ENCODE peak calls at places on chromosomes 6 and 20, in ten cellular contexts. One of them, this sample, is unnamed. For H3K36me3, the result is how much of the 10 kb centered on the place peaks cover.

GRCh38 chr6:169269180-169270076 is 15.8 kb upstream of the THBS2 start:
- DNase-seq in esophagus muscularis mucosa: peak
- DNase-seq in fibroblast of lung: peak
- DNase-seq in right lobe of liver: no peak
- DNase-seq in ovary: peak
- DNase-seq in pancreas: no peak
- DNase-seq in H1: no peak
- DNase-seq in psoas muscle: peak
- DNase-seq in heart left ventricle: peak
- DNase-seq in tibial artery: peak
- DNase-seq in this sample: peak

GRCh38 chr6:42337985-42338572 is 113.6 kb downstream of the TRERF1 start:
- DNase-seq in esophagus muscularis mucosa: no peak
- DNase-seq in fibroblast of lung: no peak
- DNase-seq in right lobe of liver: no peak
- DNase-seq in ovary: no peak
- DNase-seq in pancreas: no peak
- DNase-seq in H1: no peak
- DNase-seq in psoas muscle: no peak
- DNase-seq in heart left ventricle: no peak
- DNase-seq in tibial artery: no peak
- DNase-seq in this sample: no peak

GRCh38 chr6:159107451-159108260 is 61.5 kb upstream of the FNDC1 start:
- DNase-seq in esophagus muscularis mucosa: no peak
- DNase-seq in fibroblast of lung: no peak
- DNase-seq in right lobe of liver: no peak
- DNase-seq in ovary: no peak
- DNase-seq in pancreas: no peak
- DNase-seq in H1: peak
- DNase-seq in psoas muscle: no peak
- DNase-seq in heart left ventricle: no peak
- DNase-seq in tibial artery: no peak
- DNase-seq in this sample: no peak

GRCh38 chr6:150667977-150668716 is 68.5 kb downstream of the PLEKHG1 start:
- DNase-seq in esophagus muscularis mucosa: no peak
- DNase-seq in fibroblast of lung: peak
- DNase-seq in right lobe of liver: peak
- DNase-seq in ovary: peak
- DNase-seq in pancreas: peak
- DNase-seq in H1: no peak
- DNase-seq in psoas muscle: peak
- DNase-seq in heart left ventricle: peak
- DNase-seq in tibial artery: peak
- DNase-seq in this sample: peak

GRCh38 chr6:26155066-26155925 is 68.1 kb downstream of the HFE start:
- DNase-seq in esophagus muscularis mucosa: no peak
- DNase-seq in fibroblast of lung: no peak
- DNase-seq in right lobe of liver: no peak
- DNase-seq in ovary: peak
- DNase-seq in pancreas: no peak
- DNase-seq in H1: no peak
- DNase-seq in psoas muscle: peak
- DNase-seq in heart left ventricle: peak
- DNase-seq in tibial artery: peak
- DNase-seq in this sample: no peak

GRCh38 chr6:116287668-116288282 is 8.0 kb upstream of the TSPYL1 start:
- DNase-seq in esophagus muscularis mucosa: no peak
- DNase-seq in fibroblast of lung: peak
- DNase-seq in right lobe of liver: no peak
- DNase-seq in ovary: no peak
- DNase-seq in pancreas: no peak
- DNase-seq in H1: no peak
- DNase-seq in psoas muscle: no peak
- DNase-seq in heart left ventricle: no peak
- DNase-seq in tibial artery: no peak
- DNase-seq in this sample: no peak

GRCh38 chr20:14055127-14055742 is 59.9 kb downstream of the MACROD2 start:
- DNase-seq in esophagus muscularis mucosa: no peak
- DNase-seq in fibroblast of lung: peak
- DNase-seq in right lobe of liver: no peak
- DNase-seq in ovary: peak
- DNase-seq in pancreas: no peak
- DNase-seq in H1: no peak
- DNase-seq in psoas muscle: no peak
- DNase-seq in heart left ventricle: no peak
- DNase-seq in tibial artery: no peak
- DNase-seq in this sample: no peak

GRCh38 chr6:17417817-17418216 is 24.4 kb downstream of the CAP2 start:
- DNase-seq in esophagus muscularis mucosa: no peak
- DNase-seq in fibroblast of lung: peak
- DNase-seq in right lobe of liver: no peak
- DNase-seq in ovary: no peak
- DNase-seq in pancreas: no peak
- DNase-seq in H1: no peak
- DNase-seq in psoas muscle: no peak
- DNase-seq in heart left ventricle: no peak
- DNase-seq in tibial artery: no peak
- DNase-seq in this sample: no peak

GRCh38 chr6:92121228-92121627 is 1298.1 kb downstream of the EPHA7 start:
- DNase-seq in esophagus muscularis mucosa: no peak
- DNase-seq in fibroblast of lung: no peak
- DNase-seq in right lobe of liver: no peak
- DNase-seq in ovary: no peak
- DNase-seq in pancreas: no peak
- DNase-seq in H1: no peak
- DNase-seq in psoas muscle: no peak
- DNase-seq in heart left ventricle: no peak
- DNase-seq in tibial artery: no peak
- DNase-seq in this sample: no peak

GRCh38 chr6:167549187-167549586 is 224.3 kb downstream of the TTLL2 start:
- DNase-seq in esophagus muscularis mucosa: no peak
- DNase-seq in fibroblast of lung: no peak
- DNase-seq in right lobe of liver: no peak
- DNase-seq in ovary: no peak
- DNase-seq in pancreas: no peak
- DNase-seq in H1: no peak
- DNase-seq in psoas muscle: no peak
- DNase-seq in heart left ventricle: no peak
- DNase-seq in tibial artery: peak
- DNase-seq in this sample: no peak

GRCh38 chr20:47293524-47294157 is 62.9 kb downstream of the ZMYND8 start:
- DNase-seq in esophagus muscularis mucosa: no peak
- DNase-seq in fibroblast of lung: no peak
- DNase-seq in right lobe of liver: no peak
- DNase-seq in ovary: no peak
- DNase-seq in pancreas: no peak
- DNase-seq in H1: no peak
- DNase-seq in psoas muscle: no peak
- DNase-seq in heart left ventricle: no peak
- DNase-seq in tibial artery: no peak
- DNase-seq in this sample: peak

GRCh38 chr20:10576411-10576810 is 97.4 kb downstream of the JAG1 start:
- DNase-seq in esophagus muscularis mucosa: no peak
- DNase-seq in fibroblast of lung: no peak
- DNase-seq in right lobe of liver: no peak
- DNase-seq in ovary: no peak
- DNase-seq in pancreas: no peak
- DNase-seq in H1: no peak
- DNase-seq in psoas muscle: no peak
- DNase-seq in heart left ventricle: no peak
- DNase-seq in tibial artery: no peak
- DNase-seq in this sample: no peak

GRCh38 chr20:45969712-45970634 is 2.0 kb downstream of the ZNF335 start:
- DNase-seq in esophagus muscularis mucosa: no peak
- DNase-seq in fibroblast of lung: peak
- DNase-seq in right lobe of liver: peak
- DNase-seq in ovary: peak
- DNase-seq in pancreas: no peak
- DNase-seq in H1: no peak
- DNase-seq in psoas muscle: no peak
- DNase-seq in heart left ventricle: peak
- DNase-seq in tibial artery: no peak
- DNase-seq in this sample: no peak

GRCh38 chr20:45970646-45971424 is 1.2 kb downstream of the ZNF335 start:
- DNase-seq in esophagus muscularis mucosa: no peak
- DNase-seq in fibroblast of lung: peak
- DNase-seq in right lobe of liver: no peak
- DNase-seq in ovary: peak
- DNase-seq in pancreas: no peak
- DNase-seq in H1: no peak
- DNase-seq in psoas muscle: peak
- DNase-seq in heart left ventricle: peak
- DNase-seq in tibial artery: no peak
- DNase-seq in this sample: no peak

GRCh38 chr20:45967551-45968080 is 4.4 kb downstream of the ZNF335 start:
- DNase-seq in esophagus muscularis mucosa: no peak
- DNase-seq in fibroblast of lung: no peak
- DNase-seq in right lobe of liver: peak
- DNase-seq in ovary: peak
- DNase-seq in pancreas: no peak
- DNase-seq in H1: no peak
- DNase-seq in psoas muscle: no peak
- DNase-seq in heart left ventricle: no peak
- DNase-seq in tibial artery: no peak
- DNase-seq in this sample: no peak

GRCh38 chr20:45968081-45968671 is 3.8 kb downstream of the ZNF335 start:
- DNase-seq in esophagus muscularis mucosa: no peak
- DNase-seq in fibroblast of lung: no peak
- DNase-seq in right lobe of liver: peak
- DNase-seq in ovary: peak
- DNase-seq in pancreas: no peak
- DNase-seq in H1: no peak
- DNase-seq in psoas muscle: no peak
- DNase-seq in heart left ventricle: no peak
- DNase-seq in tibial artery: no peak
- DNase-seq in this sample: no peak

DNA sequence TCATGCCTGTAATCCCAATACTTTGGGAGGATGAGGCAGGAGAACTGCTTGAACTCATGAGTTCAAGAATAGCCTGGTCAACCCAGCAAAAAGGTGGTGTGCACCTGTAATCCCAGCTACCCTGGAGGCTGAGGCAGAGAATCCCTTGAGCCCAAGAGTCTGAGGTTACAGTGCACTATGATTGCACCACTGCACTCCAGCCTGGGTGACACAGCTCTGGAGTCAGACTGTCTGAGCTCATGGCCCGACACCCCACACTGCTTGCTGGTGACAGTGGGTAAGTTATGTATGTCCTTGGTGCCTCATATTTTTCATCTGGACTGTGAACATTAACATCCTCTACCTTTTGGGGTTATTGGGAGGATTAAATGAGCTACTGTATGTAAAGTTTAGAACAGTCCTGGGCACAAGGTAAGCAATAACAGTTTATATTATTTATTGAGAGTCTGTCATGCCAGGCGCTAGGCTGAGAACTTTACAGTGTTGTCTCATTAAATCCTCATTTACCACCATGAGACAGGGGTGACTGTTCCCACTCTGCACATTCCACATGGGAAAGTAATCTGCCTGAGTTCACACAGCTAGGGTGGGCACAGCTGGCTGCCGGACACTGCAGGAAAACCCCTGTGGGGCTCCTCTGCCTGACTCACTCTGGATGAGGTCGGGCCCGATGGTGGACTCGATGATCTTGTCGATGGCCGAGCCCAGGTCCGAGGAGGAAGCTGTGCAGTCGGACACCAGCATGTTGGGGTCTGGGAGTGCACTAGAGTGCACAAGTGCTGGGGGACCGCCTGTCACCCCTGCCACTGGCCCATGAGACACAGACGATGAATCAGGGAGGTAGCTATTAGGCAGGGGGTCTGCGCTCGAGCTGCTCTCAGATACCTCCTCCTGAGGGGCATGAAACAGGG is 2.9 kb downstream of the ZNF335 start:
- DNase-seq in esophagus muscularis mucosa: no peak
- DNase-seq in fibroblast of lung: peak
- DNase-seq in right lobe of liver: peak
- DNase-seq in ovary: peak
- DNase-seq in pancreas: no peak
- DNase-seq in H1: no peak
- DNase-seq in psoas muscle: no peak
- DNase-seq in heart left ventricle: no peak
- DNase-seq in tibial artery: no peak
- DNase-seq in this sample: no peak
- H3K36me3 ChIP-seq in esophagus muscularis mucosa: under half
- H3K36me3 ChIP-seq in fibroblast of lung: under half
- H3K36me3 ChIP-seq in right lobe of liver: under half
- H3K36me3 ChIP-seq in ovary: under half
- H3K36me3 ChIP-seq in pancreas: under half
- H3K36me3 ChIP-seq in H1: under half
- H3K36me3 ChIP-seq in psoas muscle: under half
- H3K36me3 ChIP-seq in heart left ventricle: under half
- H3K36me3 ChIP-seq in tibial artery: under half
- H3K36me3 ChIP-seq in this sample: under half

DNA sequence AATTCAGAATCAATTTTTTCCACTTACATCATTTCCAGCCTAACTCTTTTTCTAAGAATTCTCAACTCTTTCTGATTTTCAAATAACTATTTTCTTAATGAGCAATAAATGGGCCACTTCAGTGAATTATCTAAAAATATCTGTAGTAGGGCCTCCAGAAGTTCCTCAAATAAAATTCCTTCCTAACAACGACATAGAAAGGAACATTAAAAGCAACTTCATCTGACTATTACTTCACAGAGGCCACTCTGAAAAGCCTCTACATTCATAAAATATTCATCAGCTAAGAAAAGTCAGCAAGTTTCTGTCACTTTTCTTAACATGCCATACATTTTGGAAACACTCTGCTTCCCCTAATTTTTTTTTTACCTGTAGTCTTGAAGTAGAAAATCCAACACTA is 4.8 kb downstream of the COL12A1 start:
- DNase-seq in esophagus muscularis mucosa: no peak
- DNase-seq in fibroblast of lung: peak
- DNase-seq in right lobe of liver: no peak
- DNase-seq in ovary: no peak
- DNase-seq in pancreas: no peak
- DNase-seq in H1: no peak
- DNase-seq in psoas muscle: no peak
- DNase-seq in heart left ventricle: no peak
- DNase-seq in tibial artery: no peak
- DNase-seq in this sample: no peak
- H3K27ac ChIP-seq in esophagus muscularis mucosa: peak
- H3K27ac ChIP-seq in fibroblast of lung: no peak
- H3K27ac ChIP-seq in right lobe of liver: no peak
- H3K27ac ChIP-seq in ovary: no peak
- H3K27ac ChIP-seq in pancreas: no peak
- H3K27ac ChIP-seq in H1: no peak
- H3K27ac ChIP-seq in psoas muscle: no peak
- H3K27ac ChIP-seq in heart left ventricle: peak
- H3K27ac ChIP-seq in tibial artery: peak
- H3K27ac ChIP-seq in this sample: no peak

GRCh38 chr6:156943167-156943566 is 166.0 kb downstream of the ARID1B start:
- DNase-seq in esophagus muscularis mucosa: no peak
- DNase-seq in fibroblast of lung: peak
- DNase-seq in right lobe of liver: no peak
- DNase-seq in ovary: no peak
- DNase-seq in pancreas: no peak
- DNase-seq in H1: no peak
- DNase-seq in psoas muscle: no peak
- DNase-seq in heart left ventricle: no peak
- DNase-seq in tibial artery: no peak
- DNase-seq in this sample: no peak
- TF ChIP-seq CTCF in esophagus muscularis mucosa: no peak
- TF ChIP-seq CTCF in fibroblast of lung: peak
- TF ChIP-seq CTCF in right lobe of liver: no peak
- TF ChIP-seq CTCF in ovary: no peak
- TF ChIP-seq CTCF in pancreas: no peak
- TF ChIP-seq CTCF in H1: no peak
- TF ChIP-seq CTCF in psoas muscle: no peak
- TF ChIP-seq CTCF in heart left ventricle: no peak
- TF ChIP-seq CTCF in tibial artery: no peak
- TF ChIP-seq CTCF in this sample: no peak

GRCh38 chr6:118903134-118903533 is 9.2 kb downstream of the ASF1A start:
- DNase-seq in esophagus muscularis mucosa: no peak
- DNase-seq in fibroblast of lung: no peak
- DNase-seq in right lobe of liver: no peak
- DNase-seq in ovary: no peak
- DNase-seq in pancreas: no peak
- DNase-seq in H1: no peak
- DNase-seq in psoas muscle: no peak
- DNase-seq in heart left ventricle: no peak
- DNase-seq in tibial artery: no peak
- DNase-seq in this sample: no peak
- H3K36me3 ChIP-seq in esophagus muscularis mucosa: under half
- H3K36me3 ChIP-seq in fibroblast of lung: under half
- H3K36me3 ChIP-seq in right lobe of liver: under half
- H3K36me3 ChIP-seq in ovary: under half
- H3K36me3 ChIP-seq in pancreas: under half
- H3K36me3 ChIP-seq in H1: under half
- H3K36me3 ChIP-seq in psoas muscle: under half
- H3K36me3 ChIP-seq in heart left ventricle: under half
- H3K36me3 ChIP-seq in tibial artery: under half
- H3K36me3 ChIP-seq in this sample: under half

This sample was measured in right atrium auricular region.